ENCODE peak calls at places on chromosomes 6 and 20, in ten cellular contexts. One of them, this sample, is unnamed.

GRCh38 chr6:109526905-109527628 is 44.0 kb upstream of the ZBTB24 start:
- DNase-seq in CD8-positive, alpha-beta memory T cell: peak
- DNase-seq in aorta: no peak
- DNase-seq in IMR-90: peak
- DNase-seq in right atrium auricular region: no peak
- DNase-seq in thoracic aorta: no peak
- DNase-seq in breast epithelium: no peak
- DNase-seq in body of pancreas: peak
- DNase-seq in cardiac muscle cell: peak
- DNase-seq in esophagus squamous epithelium: no peak
- DNase-seq in this sample: no peak

GRCh38 chr6:87702589-87702945 is 534 bp upstream of the AKIRIN2 start:
- DNase-seq in IMR-90: peak
- DNase-seq in aorta: no peak
- DNase-seq in CD8-positive, alpha-beta memory T cell: no peak
- DNase-seq in esophagus squamous epithelium: no peak
- DNase-seq in right atrium auricular region: no peak
- DNase-seq in breast epithelium: no peak
- DNase-seq in body of pancreas: no peak
- DNase-seq in cardiac muscle cell: peak
- DNase-seq in thoracic aorta: no peak
- DNase-seq in this sample: no peak

GRCh38 chr6:39294133-39294532 is 20.1 kb downstream of the KCNK17 start:
- DNase-seq in IMR-90: no peak
- DNase-seq in thoracic aorta: no peak
- DNase-seq in aorta: no peak
- DNase-seq in breast epithelium: no peak
- DNase-seq in esophagus squamous epithelium: no peak
- DNase-seq in right atrium auricular region: no peak
- DNase-seq in cardiac muscle cell: no peak
- DNase-seq in CD8-positive, alpha-beta memory T cell: no peak
- DNase-seq in body of pancreas: no peak
- DNase-seq in this sample: no peak

GRCh38 chr20:48690888-48691287 is 136.9 kb downstream of the PREX1 start:
- DNase-seq in CD8-positive, alpha-beta memory T cell: no peak
- DNase-seq in aorta: no peak
- DNase-seq in thoracic aorta: no peak
- DNase-seq in right atrium auricular region: no peak
- DNase-seq in breast epithelium: no peak
- DNase-seq in esophagus squamous epithelium: no peak
- DNase-seq in cardiac muscle cell: peak
- DNase-seq in IMR-90: peak
- DNase-seq in body of pancreas: no peak
- DNase-seq in this sample: no peak

GRCh38 chr6:136647363-136647763 is 97.1 kb upstream of the MAP7 start:
- DNase-seq in right atrium auricular region: no peak
- DNase-seq in breast epithelium: no peak
- DNase-seq in body of pancreas: no peak
- DNase-seq in esophagus squamous epithelium: no peak
- DNase-seq in thoracic aorta: no peak
- DNase-seq in aorta: no peak
- DNase-seq in cardiac muscle cell: peak
- DNase-seq in CD8-positive, alpha-beta memory T cell: peak
- DNase-seq in IMR-90: peak
- DNase-seq in this sample: no peak

GRCh38 chr6:35919827-35920751 is 809 bp downstream of the SRPK1 start:
- DNase-seq in breast epithelium: no peak
- DNase-seq in CD8-positive, alpha-beta memory T cell: peak
- DNase-seq in esophagus squamous epithelium: peak
- DNase-seq in aorta: peak
- DNase-seq in thoracic aorta: no peak
- DNase-seq in right atrium auricular region: peak
- DNase-seq in IMR-90: peak
- DNase-seq in body of pancreas: peak
- DNase-seq in cardiac muscle cell: peak
- DNase-seq in this sample: no peak

GRCh38 chr6:16129623-16130243 is 847 bp downstream of the MYLIP start:
- DNase-seq in cardiac muscle cell: peak
- DNase-seq in right atrium auricular region: no peak
- DNase-seq in esophagus squamous epithelium: no peak
- DNase-seq in CD8-positive, alpha-beta memory T cell: peak
- DNase-seq in aorta: no peak
- DNase-seq in body of pancreas: peak
- DNase-seq in IMR-90: peak
- DNase-seq in thoracic aorta: no peak
- DNase-seq in breast epithelium: peak
- DNase-seq in this sample: no peak

GRCh38 chr20:63957004-63957689 is 931 bp upstream of the UCKL1 start:
- DNase-seq in cardiac muscle cell: peak
- DNase-seq in right atrium auricular region: no peak
- DNase-seq in IMR-90: peak
- DNase-seq in body of pancreas: peak
- DNase-seq in CD8-positive, alpha-beta memory T cell: peak
- DNase-seq in aorta: no peak
- DNase-seq in thoracic aorta: no peak
- DNase-seq in esophagus squamous epithelium: no peak
- DNase-seq in breast epithelium: peak
- DNase-seq in this sample: peak

DNA sequence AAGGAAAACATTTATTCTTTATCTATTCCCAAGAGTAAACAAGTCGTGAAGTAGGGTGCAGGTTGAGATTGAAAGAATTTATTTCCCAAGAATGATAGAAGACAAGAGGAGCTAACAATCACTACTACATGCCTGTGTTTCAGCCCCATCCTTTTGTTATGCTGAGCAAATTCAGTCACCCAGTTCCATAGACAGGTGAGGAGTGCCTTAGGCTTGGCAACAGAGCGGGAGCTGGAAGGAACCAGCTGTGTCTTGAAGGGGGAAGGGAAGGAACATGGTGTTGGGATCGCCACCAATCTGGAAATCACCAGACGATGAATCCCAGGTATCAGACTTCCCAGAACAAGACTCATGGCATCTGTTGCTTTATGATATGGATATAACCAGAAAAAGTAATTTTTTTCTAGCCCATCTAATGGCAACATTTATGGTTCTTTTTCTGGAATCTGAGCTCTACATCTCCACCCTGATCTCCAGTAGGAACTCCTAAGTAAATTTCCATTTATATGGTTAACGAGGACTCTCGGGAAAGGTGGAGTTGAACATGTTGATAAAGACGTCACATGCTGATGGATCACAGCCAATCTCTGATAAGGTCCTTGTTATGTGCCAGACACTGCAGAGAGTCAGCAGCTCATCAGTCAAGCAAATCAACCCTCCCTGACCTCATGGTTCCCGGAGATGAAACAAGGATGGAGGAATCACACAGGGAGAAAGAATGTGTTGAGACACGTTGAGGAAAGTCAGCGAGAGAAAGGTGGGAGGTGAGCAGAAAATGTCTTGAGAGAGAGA is 344.9 kb downstream of the SMOC2 start:
- DNase-seq in aorta: no peak
- DNase-seq in IMR-90: no peak
- DNase-seq in body of pancreas: no peak
- DNase-seq in thoracic aorta: no peak
- DNase-seq in cardiac muscle cell: no peak
- DNase-seq in CD8-positive, alpha-beta memory T cell: no peak
- DNase-seq in breast epithelium: no peak
- DNase-seq in right atrium auricular region: no peak
- DNase-seq in esophagus squamous epithelium: no peak
- DNase-seq in this sample: no peak
- H3K27ac ChIP-seq in aorta: no peak
- H3K27ac ChIP-seq in IMR-90: no peak
- H3K27ac ChIP-seq in body of pancreas: no peak
- H3K27ac ChIP-seq in thoracic aorta: no peak
- H3K27ac ChIP-seq in cardiac muscle cell: no peak
- H3K27ac ChIP-seq in CD8-positive, alpha-beta memory T cell: no peak
- H3K27ac ChIP-seq in breast epithelium: no peak
- H3K27ac ChIP-seq in right atrium auricular region: no peak
- H3K27ac ChIP-seq in esophagus squamous epithelium: no peak
- H3K27ac ChIP-seq in this sample: no peak

DNA sequence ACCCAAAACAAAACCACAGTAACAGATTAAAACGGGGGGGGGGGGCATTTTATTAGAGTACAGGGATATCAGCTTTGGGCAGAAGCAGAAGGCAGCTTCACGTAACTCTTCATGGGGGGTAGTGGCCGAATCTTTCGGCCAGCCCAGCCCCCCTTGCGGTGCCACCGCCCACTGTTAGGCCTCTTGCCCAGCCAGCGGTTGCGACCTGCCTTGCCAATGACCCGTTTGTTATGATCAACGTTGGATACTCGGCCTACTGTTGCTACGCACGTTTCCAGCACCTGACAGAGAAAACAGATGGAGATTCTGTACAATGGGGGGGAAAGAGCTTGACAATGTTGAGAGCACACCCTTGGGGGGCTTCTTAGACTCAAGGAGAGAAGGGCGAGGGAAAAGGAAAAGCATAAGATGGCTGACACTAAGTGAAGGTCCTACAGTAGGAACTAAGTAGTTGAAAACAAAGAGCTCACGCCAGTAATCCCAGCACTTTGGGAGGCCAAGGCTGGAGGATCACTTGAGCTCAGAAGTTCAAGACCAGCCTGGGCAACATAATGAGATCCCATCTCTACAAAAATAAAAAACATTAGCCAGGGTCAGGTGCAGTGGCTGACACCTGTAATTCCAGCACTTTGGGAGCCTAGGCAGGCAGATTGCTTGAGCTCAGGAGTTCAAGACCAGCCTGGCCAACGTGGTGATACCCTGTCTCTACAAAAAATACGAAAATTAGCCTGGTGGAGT is 724 bp upstream of the CUL7 start:
- DNase-seq in cardiac muscle cell: no peak
- DNase-seq in CD8-positive, alpha-beta memory T cell: no peak
- DNase-seq in aorta: no peak
- DNase-seq in body of pancreas: peak
- DNase-seq in breast epithelium: peak
- DNase-seq in esophagus squamous epithelium: no peak
- DNase-seq in right atrium auricular region: no peak
- DNase-seq in thoracic aorta: no peak
- DNase-seq in IMR-90: no peak
- DNase-seq in this sample: no peak
- H3K27ac ChIP-seq in cardiac muscle cell: peak
- H3K27ac ChIP-seq in CD8-positive, alpha-beta memory T cell: peak
- H3K27ac ChIP-seq in aorta: peak
- H3K27ac ChIP-seq in body of pancreas: peak
- H3K27ac ChIP-seq in breast epithelium: peak
- H3K27ac ChIP-seq in esophagus squamous epithelium: peak
- H3K27ac ChIP-seq in right atrium auricular region: peak
- H3K27ac ChIP-seq in thoracic aorta: peak
- H3K27ac ChIP-seq in IMR-90: peak
- H3K27ac ChIP-seq in this sample: peak

GRCh38 chr20:53876956-53877355 is 193.4 kb downstream of the BCAS1 start:
- DNase-seq in thoracic aorta: no peak
- DNase-seq in breast epithelium: no peak
- DNase-seq in aorta: no peak
- DNase-seq in CD8-positive, alpha-beta memory T cell: no peak
- DNase-seq in cardiac muscle cell: no peak
- DNase-seq in IMR-90: no peak
- DNase-seq in body of pancreas: no peak
- DNase-seq in esophagus squamous epithelium: no peak
- DNase-seq in right atrium auricular region: no peak
- DNase-seq in this sample: no peak

GRCh38 chr20:53876470-53876869 is 193.9 kb downstream of the BCAS1 start:
- DNase-seq in thoracic aorta: no peak
- DNase-seq in breast epithelium: no peak
- DNase-seq in esophagus squamous epithelium: no peak
- DNase-seq in aorta: no peak
- DNase-seq in CD8-positive, alpha-beta memory T cell: no peak
- DNase-seq in cardiac muscle cell: no peak
- DNase-seq in IMR-90: no peak
- DNase-seq in right atrium auricular region: no peak
- DNase-seq in body of pancreas: no peak
- DNase-seq in this sample: no peak

GRCh38 chr20:53874104-53874503 is 196.3 kb downstream of the BCAS1 start:
- DNase-seq in cardiac muscle cell: no peak
- DNase-seq in esophagus squamous epithelium: no peak
- DNase-seq in thoracic aorta: no peak
- DNase-seq in breast epithelium: no peak
- DNase-seq in right atrium auricular region: no peak
- DNase-seq in aorta: no peak
- DNase-seq in IMR-90: no peak
- DNase-seq in CD8-positive, alpha-beta memory T cell: no peak
- DNase-seq in body of pancreas: no peak
- DNase-seq in this sample: no peak

GRCh38 chr20:53874706-53875105 is 195.7 kb downstream of the BCAS1 start:
- DNase-seq in cardiac muscle cell: no peak
- DNase-seq in aorta: no peak
- DNase-seq in CD8-positive, alpha-beta memory T cell: no peak
- DNase-seq in breast epithelium: no peak
- DNase-seq in esophagus squamous epithelium: no peak
- DNase-seq in thoracic aorta: no peak
- DNase-seq in IMR-90: no peak
- DNase-seq in body of pancreas: no peak
- DNase-seq in right atrium auricular region: no peak
- DNase-seq in this sample: no peak

GRCh38 chr20:53875452-53875851 is 194.9 kb downstream of the BCAS1 start:
- DNase-seq in aorta: no peak
- DNase-seq in cardiac muscle cell: no peak
- DNase-seq in right atrium auricular region: no peak
- DNase-seq in CD8-positive, alpha-beta memory T cell: no peak
- DNase-seq in body of pancreas: no peak
- DNase-seq in IMR-90: no peak
- DNase-seq in esophagus squamous epithelium: no peak
- DNase-seq in breast epithelium: no peak
- DNase-seq in thoracic aorta: no peak
- DNase-seq in this sample: no peak
- H3K27ac ChIP-seq in aorta: no peak
- H3K27ac ChIP-seq in cardiac muscle cell: no peak
- H3K27ac ChIP-seq in right atrium auricular region: no peak
- H3K27ac ChIP-seq in CD8-positive, alpha-beta memory T cell: no peak
- H3K27ac ChIP-seq in body of pancreas: no peak
- H3K27ac ChIP-seq in IMR-90: no peak
- H3K27ac ChIP-seq in esophagus squamous epithelium: no peak
- H3K27ac ChIP-seq in breast epithelium: no peak
- H3K27ac ChIP-seq in thoracic aorta: no peak
- H3K27ac ChIP-seq in this sample: no peak

GRCh38 chr6:158058156-158058723 is 76.6 kb downstream of the SYNJ2 start:
- DNase-seq in aorta: no peak
- DNase-seq in right atrium auricular region: no peak
- DNase-seq in cardiac muscle cell: peak
- DNase-seq in body of pancreas: no peak
- DNase-seq in CD8-positive, alpha-beta memory T cell: no peak
- DNase-seq in esophagus squamous epithelium: no peak
- DNase-seq in breast epithelium: no peak
- DNase-seq in IMR-90: no peak
- DNase-seq in thoracic aorta: no peak
- DNase-seq in this sample: no peak

GRCh38 chr6:158060447-158061360 is 79.0 kb downstream of the SYNJ2 start:
- DNase-seq in IMR-90: peak
- DNase-seq in aorta: peak
- DNase-seq in cardiac muscle cell: peak
- DNase-seq in thoracic aorta: peak
- DNase-seq in body of pancreas: peak
- DNase-seq in CD8-positive, alpha-beta memory T cell: peak
- DNase-seq in breast epithelium: peak
- DNase-seq in esophagus squamous epithelium: peak
- DNase-seq in right atrium auricular region: peak
- DNase-seq in this sample: peak

GRCh38 chr6:158057213-158057987 is 75.7 kb downstream of the SYNJ2 start:
- DNase-seq in right atrium auricular region: no peak
- DNase-seq in cardiac muscle cell: peak
- DNase-seq in CD8-positive, alpha-beta memory T cell: no peak
- DNase-seq in aorta: no peak
- DNase-seq in IMR-90: peak
- DNase-seq in thoracic aorta: no peak
- DNase-seq in breast epithelium: no peak
- DNase-seq in body of pancreas: no peak
- DNase-seq in esophagus squamous epithelium: no peak
- DNase-seq in this sample: no peak

GRCh38 chr6:158061361-158061708 is 79.7 kb downstream of the SYNJ2 start:
- DNase-seq in breast epithelium: no peak
- DNase-seq in thoracic aorta: no peak
- DNase-seq in IMR-90: no peak
- DNase-seq in aorta: peak
- DNase-seq in right atrium auricular region: no peak
- DNase-seq in body of pancreas: no peak
- DNase-seq in cardiac muscle cell: no peak
- DNase-seq in CD8-positive, alpha-beta memory T cell: no peak
- DNase-seq in esophagus squamous epithelium: no peak
- DNase-seq in this sample: no peak

DNA sequence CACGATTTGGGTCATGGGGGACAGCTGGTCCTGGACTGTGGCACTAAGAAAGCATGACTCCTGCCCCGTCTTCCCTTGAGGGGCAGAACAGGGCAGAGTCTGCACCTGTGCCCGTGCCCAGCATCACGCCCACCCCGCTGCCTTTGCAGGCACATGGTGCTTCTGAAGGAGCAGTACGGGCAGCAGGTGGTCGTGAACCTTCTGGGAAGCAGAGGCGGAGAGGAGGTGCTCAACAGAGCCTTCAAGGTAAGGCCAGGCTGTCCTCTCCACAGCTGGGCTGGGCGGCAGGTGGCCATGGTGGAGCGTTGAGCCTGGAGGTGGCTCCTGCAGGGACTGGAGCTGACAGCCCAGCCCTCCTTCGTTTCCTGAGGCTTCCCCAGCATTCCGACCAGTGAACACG is 77.4 kb downstream of the SYNJ2 start:
- DNase-seq in esophagus squamous epithelium: no peak
- DNase-seq in aorta: peak
- DNase-seq in cardiac muscle cell: no peak
- DNase-seq in breast epithelium: no peak
- DNase-seq in right atrium auricular region: no peak
- DNase-seq in IMR-90: no peak
- DNase-seq in body of pancreas: no peak
- DNase-seq in CD8-positive, alpha-beta memory T cell: no peak
- DNase-seq in thoracic aorta: no peak
- DNase-seq in this sample: no peak
- H3K27ac ChIP-seq in esophagus squamous epithelium: no peak
- H3K27ac ChIP-seq in aorta: peak
- H3K27ac ChIP-seq in cardiac muscle cell: no peak
- H3K27ac ChIP-seq in breast epithelium: peak
- H3K27ac ChIP-seq in right atrium auricular region: no peak
- H3K27ac ChIP-seq in IMR-90: peak
- H3K27ac ChIP-seq in body of pancreas: peak
- H3K27ac ChIP-seq in CD8-positive, alpha-beta memory T cell: no peak
- H3K27ac ChIP-seq in thoracic aorta: peak
- H3K27ac ChIP-seq in this sample: peak

This sample was measured in substantia nigra.